ENCODE peak calls at places on chromosome 9, in ten cellular contexts. D is NCI-H82, N is NCI-H2029, O is H4, W is ACHN, S is KG1, U is AG04449, H is A549, T is NCI-H460, R is cardiac muscle cell. A is an unnamed sample.

GRCh38 chr9:91422832-91423711 is 560 bp downstream of the NFIL3 start:
- DNase-seq in W (peak), R (peak), D (peak), T (peak), N (peak), O (peak), S (no peak), U (no peak), H (peak), A (peak)

GRCh38 chr9:127754099-127754760 is 19.1 kb upstream of the TOR2A start:
- DNase-seq in D (peak), O (no peak), N (no peak), U (no peak), T (no peak), H (peak), W (peak), S (no peak), R (peak), A (no peak)

GRCh38 chr9:126696091-126696763 is 82.5 kb downstream of the LMX1B start:
- DNase-seq in U (no peak), N (no peak), D (no peak), W (no peak), O (no peak), R (no peak), T (no peak), H (no peak), S (no peak), A (no peak)

GRCh38 chr9:85741112-85741874 is 461 bp downstream of the AGTPBP1 start:
- DNase-seq in R (no peak), H (peak), T (peak), S (no peak), N (peak), D (peak), W (peak), U (no peak), O (no peak), A (no peak)

GRCh38 chr9:87725356-87725899 is 491 bp upstream of the CTSL start:
- DNase-seq in R (no peak), W (no peak), S (no peak), O (no peak), H (peak), N (no peak), U (no peak), D (no peak), T (no peak), A (no peak)

GRCh38 chr9:2142212-2142611 is 127.1 kb downstream of the SMARCA2 start:
- DNase-seq in T (no peak), U (no peak), D (no peak), W (no peak), S (no peak), H (no peak), R (no peak), O (no peak), N (no peak), A (no peak)

GRCh38 chr9:38048319-38048969 is 20.6 kb downstream of the SHB start:
- DNase-seq in O (no peak), T (no peak), W (no peak), R (no peak), D (no peak), U (no peak), S (no peak), H (no peak), N (no peak), A (no peak)

GRCh38 chr9:114004221-114004716 is 73.8 kb downstream of the AMBP start:
- DNase-seq in H (no peak), R (peak), O (no peak), T (no peak), S (no peak), D (no peak), U (no peak), W (no peak), N (no peak), A (no peak)

GRCh38 chr9:33881635-33882034 is 64.7 kb downstream of the UBE2R2 start:
- DNase-seq in W (no peak), U (no peak), H (no peak), D (no peak), N (no peak), T (no peak), R (no peak), S (no peak), O (no peak), A (no peak)